ENCODE peak calls at places on chromosome 5, in nine cellular contexts. Q is IMR-90, U is kidney epithelial cell, S is colonic mucosa, I is fibroblast of lung, Z is transverse colon, E is endodermal cell, G is pancreas, D is body of pancreas. P is an unnamed sample. For H3K36me3, the result is how much of the 10 kb centered on the place peaks cover.

GRCh38 chr5:150895431-150896428 is 9.1 kb downstream of the ZNF300 start:
- DNase-seq in Q (no peak), U (no peak), I (no peak), S (no peak), Z (no peak), D (no peak), E (no peak), G (no peak), P (no peak)

GRCh38 chr5:117615226-117615625 is 1040.6 kb upstream of the SEMA6A start:
- DNase-seq in G (no peak), E (no peak), Q (no peak), Z (no peak), U (no peak), S (no peak), D (no peak), I (no peak), P (no peak)

GRCh38 chr5:3734621-3735020 is 139.0 kb downstream of the IRX1 start:
- DNase-seq in D (no peak), E (no peak), I (no peak), S (no peak), U (no peak), Q (no peak), G (no peak), Z (no peak), P (no peak)

GRCh38 chr5:123120197-123120596 is 31.2 kb downstream of the PRDM6 start:
- DNase-seq in S (no peak), G (no peak), Z (no peak), E (no peak), U (no peak), Q (no peak), D (no peak), I (no peak), P (no peak)

GRCh38 chr5:56734066-56734766 is 81.1 kb upstream of the MAP3K1 start:
- DNase-seq in S (no peak), G (peak), U (no peak), Q (no peak), D (peak), I (no peak), E (no peak), Z (no peak), P (no peak)

GRCh38 chr5:177489119-177489716 is 8.2 kb downstream of the PDLIM7 start:
- DNase-seq in D (no peak), G (no peak), Q (no peak), E (peak), S (peak), I (no peak), Z (peak), U (no peak), P (no peak)

GRCh38 chr5:143826909-143827514 is 15.1 kb downstream of the HMHB1 start:
- DNase-seq in S (no peak), U (peak), Q (peak), E (no peak), D (no peak), I (peak), Z (no peak), G (no peak), P (peak)

GRCh38 chr5:177112589-177113220 is 20.9 kb upstream of the NSD1 start:
- DNase-seq in U (no peak), G (no peak), D (no peak), I (no peak), Q (no peak), E (no peak), S (no peak), Z (no peak), P (no peak)

GRCh38 chr5:175687231-175687701 is 29.4 kb downstream of the HRH2 start:
- DNase-seq in U (no peak), D (peak), E (no peak), G (peak), Q (no peak), S (no peak), I (no peak), Z (no peak), P (no peak)

GRCh38 chr5:157271740-157272271 is 5.9 kb downstream of the CYFIP2 start:
- DNase-seq in Q (no peak), I (no peak), E (no peak), U (no peak), D (no peak), G (no peak), S (no peak), Z (peak), P (no peak)

GRCh38 chr5:30194595-30194994 is 998.9 kb upstream of the CDH6 start:
- DNase-seq in I (no peak), E (no peak), Z (no peak), G (no peak), D (no peak), Q (no peak), S (no peak), U (no peak), P (no peak)

GRCh38 chr5:65535529-65535987 is 27.4 kb downstream of the CENPK start:
- DNase-seq in S (peak), G (no peak), U (no peak), I (peak), Q (peak), E (no peak), D (no peak), Z (no peak), P (no peak)

GRCh38 chr5:172052454-172053236 is 46.2 kb upstream of the FBXW11 start:
- DNase-seq in S (no peak), G (no peak), Q (peak), U (no peak), I (peak), E (no peak), Z (peak), D (no peak), P (no peak)

GRCh38 chr5:172065431-172066065 is 59.1 kb upstream of the FBXW11 start:
- DNase-seq in S (no peak), I (peak), Q (peak), U (no peak), G (no peak), E (peak), Z (no peak), D (peak), P (no peak)

GRCh38 chr5:32536246-32536645 is 49.1 kb upstream of the SUB1 start:
- DNase-seq in Q (no peak), S (no peak), D (no peak), I (no peak), G (no peak), Z (no peak), E (no peak), U (no peak), P (no peak)

GRCh38 chr5:161064800-161065199 is 212.8 kb upstream of the ATP10B start:
- DNase-seq in U (no peak), D (no peak), G (no peak), E (peak), I (no peak), S (no peak), Q (no peak), Z (no peak), P (no peak)

GRCh38 chr5:125266106-125266505 is 519.7 kb upstream of the ZNF608 start:
- DNase-seq in Q (no peak), G (no peak), Z (no peak), E (no peak), U (no peak), D (no peak), I (no peak), S (no peak), P (no peak)

GRCh38 chr5:122907238-122907637 is 61.8 kb downstream of the SNX24 start:
- DNase-seq in U (no peak), Q (peak), D (no peak), Z (no peak), I (peak), E (no peak), S (no peak), G (no peak), P (peak)

GRCh38 chr5:24145806-24146205 is 499.0 kb downstream of the CDH10 start:
- DNase-seq in D (no peak), E (no peak), G (no peak), Z (no peak), Q (no peak), U (no peak), S (no peak), I (no peak), P (no peak)

GRCh38 chr5:1322955-1323802 is 21.7 kb downstream of the CLPTM1L start:
- DNase-seq in E (peak), U (no peak), Z (no peak), G (peak), S (no peak), D (peak), Q (no peak), I (no peak), P (no peak)
- H3K36me3 ChIP-seq in E (half or more), U (under half), Z (under half), G (under half), S (under half), D (under half), Q (half or more), I (under half), P (under half)

DNA sequence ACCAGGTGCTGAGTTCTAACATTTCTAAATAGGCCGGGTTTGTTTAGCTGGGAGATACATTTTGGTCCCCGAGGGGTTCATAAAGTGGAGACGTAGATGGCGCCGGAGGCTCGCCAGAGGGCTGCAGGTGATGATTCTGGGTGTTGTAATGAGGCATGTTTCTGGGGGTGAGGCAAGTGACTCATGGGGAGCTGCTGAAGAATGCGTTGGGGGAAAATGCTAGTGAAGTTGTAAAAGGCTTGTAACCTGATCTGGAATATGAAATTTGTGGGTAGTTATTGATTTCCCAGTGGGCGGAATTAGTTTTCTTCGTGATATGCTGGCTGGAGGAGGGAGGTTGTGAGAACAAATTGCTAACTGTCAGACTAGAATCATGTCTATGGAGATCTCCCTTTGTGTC is 158.2 kb downstream of the DOCK2 start:
- DNase-seq in D (no peak), Q (no peak), G (no peak), E (no peak), S (no peak), I (no peak), Z (no peak), U (no peak), P (no peak)
- H3K4me3 ChIP-seq in D (no peak), Q (no peak), G (no peak), E (no peak), S (no peak), I (no peak), Z (no peak), U (no peak), P (no peak)

GRCh38 chr5:53479656-53480473 is 564 bp upstream of the FST start:
- DNase-seq in D (peak), S (peak), I (peak), Z (peak), E (peak), G (peak), Q (peak), U (no peak), P (no peak)

GRCh38 chr5:53482717-53483638 is 2.5 kb downstream of the FST start:
- DNase-seq in I (peak), E (peak), Z (peak), D (peak), S (peak), G (peak), U (no peak), Q (peak), P (no peak)

GRCh38 chr5:53480474-53481353 is at the start of gene FST:
- DNase-seq in D (no peak), S (peak), G (no peak), E (peak), Q (peak), U (no peak), Z (no peak), I (peak), P (no peak)

GRCh38 chr5:53481354-53481886 is 991 bp downstream of the FST start:
- DNase-seq in D (no peak), E (no peak), Z (no peak), I (no peak), Q (peak), G (no peak), S (no peak), U (no peak), P (no peak)

DNA sequence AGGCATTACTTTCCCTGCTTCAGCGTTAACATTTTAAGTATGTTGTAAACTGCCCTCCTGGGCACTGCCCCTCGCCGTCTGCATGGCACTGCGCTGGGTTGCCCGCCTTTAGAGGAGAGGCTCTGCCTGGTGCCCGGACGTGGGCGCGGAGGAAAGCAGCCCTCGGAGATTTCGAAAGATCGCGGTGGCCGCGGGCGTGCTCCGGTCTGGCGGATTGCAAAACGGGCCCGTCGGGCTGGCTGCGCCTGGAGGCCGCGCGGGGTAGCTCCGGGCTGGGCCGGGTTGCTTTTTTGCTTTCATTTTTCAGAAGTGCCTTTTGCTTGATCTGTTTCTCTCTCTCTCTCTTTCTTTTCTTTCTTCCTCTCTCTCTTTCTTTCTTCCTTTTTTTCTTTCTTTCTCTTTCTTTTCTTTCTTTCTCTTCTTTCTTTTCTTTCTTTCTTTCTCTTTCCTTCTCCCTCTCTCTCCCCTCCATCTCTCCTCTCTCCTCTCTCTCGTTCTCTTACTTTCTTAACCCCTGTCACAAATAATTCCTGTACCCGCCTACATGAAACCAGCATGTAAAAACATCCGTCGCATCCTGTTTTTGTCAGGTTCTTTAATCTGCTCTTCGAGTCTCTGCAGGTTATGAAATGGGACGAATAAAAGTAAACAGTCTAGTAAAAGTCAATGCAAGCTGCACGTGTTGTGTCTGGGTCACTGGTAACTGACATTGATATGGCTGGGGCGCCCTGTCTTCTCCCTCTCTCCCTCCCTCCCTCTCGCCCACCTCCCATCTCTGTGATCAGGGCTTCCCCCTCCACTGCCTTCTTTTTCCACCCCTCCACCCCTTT is 1.7 kb downstream of the FST start:
- DNase-seq in U (no peak), I (peak), Z (peak), S (peak), D (peak), G (peak), E (peak), Q (peak), P (peak)
- TF ChIP-seq CTCF in U (peak), I (peak), Z (peak), S (peak), D (peak), G (no peak), E (peak), Q (peak), P (peak)

GRCh38 chr5:59732301-59732700 is 161.2 kb downstream of the PDE4D start:
- DNase-seq in E (no peak), Z (no peak), S (no peak), Q (no peak), U (no peak), D (no peak), I (no peak), G (no peak), P (no peak)

GRCh38 chr5:59729357-59729756 is 164.2 kb downstream of the PDE4D start:
- DNase-seq in S (no peak), U (no peak), G (no peak), D (no peak), Q (no peak), Z (no peak), E (no peak), I (no peak), P (no peak)

GRCh38 chr5:59731829-59732228 is 161.7 kb downstream of the PDE4D start:
- DNase-seq in D (no peak), S (no peak), Q (no peak), G (no peak), Z (no peak), I (no peak), E (no peak), U (no peak), P (no peak)

GRCh38 chr5:59729820-59730219 is 163.7 kb downstream of the PDE4D start:
- DNase-seq in D (no peak), Z (no peak), E (no peak), Q (no peak), I (no peak), S (no peak), U (no peak), G (no peak), P (no peak)

DNA sequence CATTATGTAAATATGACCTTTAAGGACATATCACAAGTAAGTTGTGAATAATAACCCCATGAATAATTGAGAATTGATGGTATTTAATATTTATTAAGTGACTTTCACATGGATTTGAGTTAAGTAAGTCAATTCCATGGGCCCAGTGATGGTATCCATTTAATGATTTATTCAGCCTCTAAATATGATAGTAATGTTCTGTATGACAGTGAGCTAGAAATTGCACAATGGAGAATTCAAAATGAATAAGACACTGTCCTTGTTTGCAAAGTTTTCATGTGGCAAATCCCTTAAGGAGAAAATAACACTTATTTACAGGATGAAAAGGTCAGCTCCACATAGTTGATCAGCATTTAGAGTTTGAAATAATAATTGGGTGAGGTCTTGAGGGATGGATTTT is 160.7 kb downstream of the PDE4D start:
- DNase-seq in U (no peak), S (no peak), Q (no peak), G (no peak), E (no peak), D (no peak), Z (no peak), I (no peak), P (no peak)
- H3K36me3 ChIP-seq in U (under half), S (under half), Q (under half), G (under half), E (under half), D (under half), Z (under half), I (under half), P (under half)

DNA sequence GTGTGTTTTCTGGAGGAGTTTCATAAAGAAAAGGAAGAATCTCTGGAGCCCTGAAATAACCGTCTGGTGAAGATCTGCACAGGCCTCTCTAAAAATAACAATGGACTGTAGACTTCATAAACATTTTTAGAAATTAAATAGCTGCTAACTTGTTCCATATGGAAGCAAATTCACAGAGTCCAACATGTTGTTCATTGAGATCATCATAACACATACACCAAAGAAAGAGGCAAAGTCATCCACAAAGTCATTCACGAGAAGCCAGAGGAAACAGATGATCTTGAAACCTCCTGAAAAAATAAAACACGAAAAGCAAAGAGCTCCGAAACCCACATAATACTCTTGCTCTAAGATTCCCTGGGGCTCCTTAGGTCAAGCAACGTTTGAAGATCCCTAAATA is 347.8 kb downstream of the EFNA5 start:
- DNase-seq in S (no peak), Z (no peak), I (no peak), U (no peak), E (no peak), Q (peak), G (no peak), D (no peak), P (no peak)
- H3K4me3 ChIP-seq in S (no peak), Z (no peak), I (no peak), U (no peak), E (no peak), Q (no peak), G (no peak), D (no peak), P (no peak)

GRCh38 chr5:148383564-148384388 is at the start of gene FBXO38:
- DNase-seq in E (peak), Z (peak), I (peak), Q (peak), G (peak), S (peak), D (peak), U (peak), P (peak)
- TF ChIP-seq CTCF in E (peak), Z (peak), I (no peak), Q (no peak), G (no peak), S (no peak), D (no peak), U (no peak), P (peak)

DNA sequence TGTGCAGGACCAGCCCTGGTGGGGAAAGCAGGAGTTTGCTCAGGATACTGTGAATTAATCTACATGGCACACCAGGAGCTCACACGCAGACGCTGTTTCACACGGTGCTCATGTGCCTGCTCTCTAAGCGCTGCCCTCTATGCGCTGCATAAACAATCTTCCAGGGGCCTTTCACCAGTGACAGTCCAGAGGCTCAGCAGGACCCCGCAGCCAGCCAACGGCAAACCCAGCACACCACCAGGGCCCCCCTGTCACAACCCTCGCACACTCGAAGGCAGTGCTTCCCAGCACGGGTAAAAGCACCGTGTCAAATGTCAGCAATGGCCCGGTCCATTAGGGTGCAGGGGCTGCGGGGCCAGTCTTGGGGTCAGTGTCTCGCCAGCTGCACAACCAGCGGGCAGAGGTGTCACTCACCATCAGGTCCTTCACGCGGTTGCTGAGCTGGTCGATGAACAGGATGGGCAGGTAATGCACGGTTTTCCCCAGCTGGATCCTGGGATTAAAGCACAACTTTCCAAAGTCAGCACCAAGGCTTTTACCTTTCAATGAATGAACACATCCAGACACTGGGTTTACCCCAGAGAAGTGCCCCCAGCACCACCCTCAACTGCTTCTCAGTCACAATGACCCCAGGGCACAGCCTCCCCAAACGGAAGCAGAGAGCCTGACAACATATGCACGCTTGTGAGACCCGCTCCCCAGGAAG is 7.3 kb downstream of the CLPTM1L start:
- DNase-seq in I (no peak), D (no peak), G (no peak), Z (no peak), S (no peak), U (no peak), Q (no peak), E (no peak), P (no peak)
- H3K36me3 ChIP-seq in I (under half), D (half or more), G (under half), Z (under half), S (under half), U (under half), Q (half or more), E (half or more), P (under half)

DNA sequence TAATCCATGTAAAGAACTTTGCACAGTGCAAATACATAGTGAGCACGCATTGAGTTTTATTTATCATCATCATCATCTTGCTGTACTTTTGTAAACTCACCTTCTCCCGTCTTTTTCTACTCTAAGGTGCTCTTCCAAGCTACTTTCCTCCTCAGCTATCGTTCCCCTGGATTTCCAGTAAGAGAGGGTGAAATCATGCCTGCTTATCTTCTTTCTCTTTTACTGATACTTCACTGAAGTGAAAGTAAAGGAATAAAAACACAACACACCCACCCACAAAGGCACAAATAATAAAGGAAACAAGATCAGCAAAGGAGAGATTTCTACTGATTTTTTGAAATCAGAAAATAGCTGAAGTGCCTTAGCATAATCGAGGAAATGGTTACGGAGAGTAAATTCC is 509.9 kb downstream of the RAB3C start:
- DNase-seq in S (no peak), G (no peak), Q (no peak), Z (no peak), E (no peak), U (no peak), I (no peak), D (no peak), P (no peak)
- H3K4me3 ChIP-seq in S (no peak), G (no peak), Q (peak), Z (peak), E (no peak), U (no peak), I (peak), D (no peak), P (no peak)